ENCODE peak calls at places on chromosome 7, in ten cellular contexts. I, U, X, M, R, N, Q, K, P and A are unnamed samples.

GRCh38 chr7:79770053-79770452 is 316.6 kb upstream of the MAGI2 start:
- DNase-seq in P (no peak), K (no peak), R (no peak), N (no peak), U (no peak), M (no peak), Q (peak), I (no peak), X (no peak), A (no peak)

GRCh38 chr7:142628945-142629344 is 120.3 kb upstream of the PRSS1 start:
- DNase-seq in K (no peak), U (no peak), P (no peak), Q (no peak), M (no peak), X (no peak), R (no peak), I (no peak), N (no peak), A (no peak)

GRCh38 chr7:149226840-149227494 is 12.5 kb upstream of the ZNF212 start:
- DNase-seq in K (no peak), I (no peak), P (no peak), X (no peak), Q (peak), N (no peak), R (no peak), U (no peak), M (no peak), A (no peak)

GRCh38 chr7:22858640-22859561 is 36.3 kb upstream of the TOMM7 start:
- DNase-seq in R (no peak), U (peak), M (no peak), N (no peak), X (peak), P (no peak), Q (peak), K (peak), I (no peak), A (peak)

GRCh38 chr7:927031-927671 is 27.3 kb downstream of the ADAP1 start:
- DNase-seq in Q (no peak), I (no peak), M (no peak), N (no peak), P (no peak), U (no peak), K (no peak), X (no peak), R (no peak), A (no peak)

GRCh38 chr7:126040114-126041045 is 1110.8 kb upstream of the POT1 start:
- DNase-seq in K (no peak), M (no peak), P (no peak), R (no peak), X (no peak), Q (no peak), I (no peak), U (no peak), N (no peak), A (no peak)

GRCh38 chr7:18064242-18064838 is 36.7 kb upstream of the PRPS1L1 start:
- DNase-seq in U (peak), M (peak), Q (peak), P (no peak), X (no peak), I (no peak), N (no peak), K (peak), R (no peak), A (peak)

GRCh38 chr7:18445483-18445882 is 50.1 kb upstream of the HDAC9 start:
- DNase-seq in I (no peak), M (no peak), N (no peak), P (no peak), Q (no peak), U (no peak), R (no peak), X (no peak), K (no peak), A (no peak)

GRCh38 chr7:84145892-84146291 is 48.7 kb downstream of the SEMA3A start:
- DNase-seq in K (no peak), P (no peak), M (no peak), N (no peak), U (no peak), I (no peak), R (no peak), Q (no peak), X (no peak), A (no peak)

GRCh38 chr7:30770936-30771858 is at the start of gene MINDY4:
- DNase-seq in N (peak), U (peak), K (peak), X (peak), R (peak), M (peak), Q (peak), I (peak), P (peak), A (peak)

GRCh38 chr7:2993396-2993795 is 50.3 kb downstream of the CARD11 start:
- DNase-seq in U (no peak), N (no peak), R (no peak), P (no peak), M (no peak), I (no peak), Q (no peak), K (no peak), X (no peak), A (no peak)

GRCh38 chr7:47536705-47537611 is 45.0 kb downstream of the TNS3 start:
- DNase-seq in X (no peak), R (peak), U (peak), K (no peak), I (peak), M (peak), P (peak), N (peak), Q (peak), A (no peak)

GRCh38 chr7:131890191-131890590 is 333.8 kb upstream of the PODXL start:
- DNase-seq in P (no peak), X (no peak), N (no peak), M (no peak), K (no peak), U (no peak), Q (no peak), R (no peak), I (no peak), A (no peak)

GRCh38 chr7:157432541-157432956 is 95.7 kb downstream of the DNAJB6 start:
- DNase-seq in X (no peak), U (peak), I (no peak), K (peak), Q (peak), M (peak), R (peak), P (no peak), N (no peak), A (no peak)

GRCh38 chr7:158616050-158616449 is 28.4 kb upstream of the PTPRN2 start:
- DNase-seq in N (no peak), Q (peak), I (no peak), X (no peak), K (no peak), U (no peak), P (no peak), M (no peak), R (no peak), A (no peak)

GRCh38 chr7:95396136-95397032 is at the start of gene PON3:
- DNase-seq in M (peak), P (peak), R (peak), K (peak), N (peak), U (no peak), I (no peak), X (no peak), Q (no peak), A (peak)

GRCh38 chr7:84364708-84365107 is 170.1 kb upstream of the SEMA3A start:
- DNase-seq in P (no peak), I (no peak), Q (peak), N (no peak), K (no peak), R (no peak), X (peak), U (no peak), M (no peak), A (no peak)

GRCh38 chr7:45564485-45564884 is 9.7 kb upstream of the ADCY1 start:
- DNase-seq in P (no peak), Q (no peak), X (no peak), R (no peak), U (no peak), M (no peak), I (no peak), K (no peak), N (no peak), A (no peak)

GRCh38 chr7:151705744-151706567 is 171.0 kb downstream of the PRKAG2 start:
- DNase-seq in X (no peak), M (no peak), I (no peak), R (peak), N (no peak), P (peak), Q (peak), U (peak), K (peak), A (peak)

GRCh38 chr7:111098011-111098925 is 7.3 kb downstream of the LRRN3 start:
- DNase-seq in P (peak), M (peak), I (no peak), R (no peak), N (no peak), Q (peak), K (peak), X (no peak), U (peak), A (no peak)

GRCh38 chr7:79281406-79281805 is 172.1 kb downstream of the MAGI2 start:
- DNase-seq in R (no peak), U (no peak), K (no peak), Q (peak), N (no peak), P (no peak), I (no peak), X (no peak), M (no peak), A (no peak)

GRCh38 chr7:235576-236395 is 43.4 kb downstream of the FAM20C start:
- DNase-seq in M (no peak), I (no peak), K (no peak), R (peak), U (no peak), P (peak), X (no peak), N (no peak), Q (no peak), A (no peak)

GRCh38 chr7:27175626-27176342 is 1.7 kb upstream of the HOXA10 start:
- DNase-seq in Q (no peak), U (no peak), X (no peak), M (no peak), R (no peak), P (no peak), K (no peak), N (no peak), I (no peak), A (no peak)

GRCh38 chr7:128892521-128893250 is 17.8 kb downstream of the KCP start:
- DNase-seq in X (no peak), U (no peak), Q (no peak), M (no peak), R (no peak), K (no peak), I (no peak), P (no peak), N (no peak), A (no peak)

GRCh38 chr7:41870505-41871138 is 167.7 kb upstream of the INHBA start:
- DNase-seq in U (no peak), K (no peak), P (no peak), Q (no peak), R (no peak), I (no peak), N (no peak), M (no peak), X (no peak), A (peak)

GRCh38 chr7:78081344-78081743 is 282.8 kb downstream of the PHTF2 start:
- DNase-seq in P (no peak), U (no peak), Q (no peak), R (no peak), K (no peak), M (no peak), I (no peak), N (no peak), X (no peak), A (no peak)

GRCh38 chr7:106345421-106346166 is 60.8 kb upstream of the NAMPT start:
- DNase-seq in K (peak), X (no peak), R (no peak), N (no peak), P (no peak), I (no peak), M (no peak), Q (peak), U (no peak), A (no peak)

GRCh38 chr7:82044497-82045080 is 274.7 kb upstream of the HGF start:
- DNase-seq in P (peak), N (no peak), R (no peak), M (peak), Q (peak), X (peak), U (peak), I (no peak), K (peak), A (peak)

GRCh38 chr7:8125680-8126444 is 136.1 kb downstream of the ICA1 start:
- DNase-seq in M (peak), R (no peak), I (no peak), K (peak), X (no peak), U (no peak), N (peak), P (no peak), Q (no peak), A (peak)

GRCh38 chr7:114243019-114243507 is 171.6 kb upstream of the FOXP2 start:
- DNase-seq in P (no peak), K (no peak), X (no peak), Q (peak), N (no peak), I (no peak), U (peak), R (no peak), M (no peak), A (no peak)

GRCh38 chr7:36523371-36523953 is 133.8 kb downstream of the ANLN start:
- DNase-seq in I (no peak), N (no peak), K (no peak), R (no peak), Q (no peak), U (no peak), X (no peak), P (no peak), M (no peak), A (no peak)

GRCh38 chr7:137747359-137748031 is 99.3 kb downstream of the DGKI start:
- DNase-seq in N (no peak), R (no peak), U (no peak), I (no peak), X (no peak), P (no peak), M (no peak), K (no peak), Q (no peak), A (no peak)

GRCh38 chr7:130925136-130925794 is 191.3 kb upstream of the KLF14 start:
- DNase-seq in Q (no peak), I (no peak), X (no peak), P (no peak), K (peak), R (no peak), M (no peak), U (no peak), N (no peak), A (no peak)

GRCh38 chr7:124057872-124058271 is 25.0 kb upstream of the TMEM229A start:
- DNase-seq in X (no peak), R (no peak), P (no peak), N (no peak), K (no peak), Q (no peak), M (no peak), I (no peak), U (no peak), A (no peak)

GRCh38 chr7:49631071-49631826 is 142.2 kb upstream of the VWC2 start:
- DNase-seq in U (no peak), N (no peak), I (no peak), X (no peak), Q (no peak), K (no peak), M (no peak), R (no peak), P (no peak), A (no peak)

GRCh38 chr7:49638166-49638565 is 135.3 kb upstream of the VWC2 start:
- DNase-seq in U (no peak), K (no peak), X (no peak), Q (no peak), N (no peak), P (no peak), M (no peak), I (no peak), R (no peak), A (no peak)

GRCh38 chr7:49639808-49640207 is 133.6 kb upstream of the VWC2 start:
- DNase-seq in N (no peak), Q (no peak), K (no peak), X (no peak), I (no peak), M (no peak), U (no peak), R (no peak), P (no peak), A (no peak)

GRCh38 chr7:49639068-49639593 is 134.3 kb upstream of the VWC2 start:
- DNase-seq in M (no peak), X (no peak), R (no peak), K (no peak), I (no peak), Q (no peak), P (no peak), U (no peak), N (no peak), A (no peak)

GRCh38 chr7:49635800-49636199 is 137.6 kb upstream of the VWC2 start:
- DNase-seq in U (no peak), N (no peak), Q (no peak), X (no peak), M (no peak), P (no peak), R (no peak), K (no peak), I (no peak), A (no peak)
- TF ChIP-seq CTCF in U (no peak), N (no peak), Q (no peak), X (no peak), M (peak), P (no peak), R (no peak), K (no peak), I (no peak), A (no peak)

DNA sequence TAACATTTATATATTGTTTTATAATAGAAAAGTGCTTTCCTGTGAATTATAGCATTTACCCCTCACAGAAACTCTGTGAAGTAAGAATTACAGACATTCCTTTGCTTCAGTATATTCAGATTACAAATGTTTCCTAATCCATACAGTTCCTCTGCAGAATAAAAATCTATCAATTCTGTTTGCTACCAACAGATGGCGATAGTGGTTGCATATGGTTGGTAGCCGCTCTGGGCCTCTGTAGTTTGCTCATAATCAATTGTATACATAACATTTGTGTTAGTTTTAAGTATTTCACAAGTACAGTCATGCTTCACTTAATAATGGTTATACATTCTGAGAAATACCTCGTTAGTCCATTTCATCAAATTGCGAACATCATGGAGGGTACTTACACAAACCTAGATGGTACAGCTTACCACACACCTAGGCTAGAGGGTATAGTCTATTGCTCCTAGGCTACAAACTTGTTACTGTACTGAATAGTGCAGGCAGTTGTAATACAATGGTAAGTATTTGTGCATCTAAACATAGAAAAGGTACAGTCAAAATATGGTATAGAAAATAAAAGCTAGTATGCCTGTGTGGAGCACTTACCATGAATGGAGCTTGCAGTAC is 94.4 kb upstream of the STEAP4 start:
- DNase-seq in U (no peak), Q (peak), N (no peak), X (no peak), P (no peak), M (no peak), K (no peak), I (no peak), R (no peak), A (peak)
- TF ChIP-seq CTCF in U (peak), Q (peak), N (peak), X (peak), P (no peak), M (peak), K (peak), I (peak), R (peak), A (peak)

GRCh38 chr7:29292886-29293658 is 98.5 kb downstream of the CHN2 start:
- DNase-seq in X (no peak), I (no peak), R (no peak), U (no peak), M (no peak), K (no peak), N (no peak), P (no peak), Q (no peak), A (no peak)

GRCh38 chr7:29299986-29300609 is 105.5 kb downstream of the CHN2 start:
- DNase-seq in K (no peak), M (no peak), Q (no peak), N (no peak), R (no peak), U (no peak), P (no peak), I (no peak), X (no peak), A (no peak)

GRCh38 chr7:29300649-29301048 is 106.1 kb downstream of the CHN2 start:
- DNase-seq in N (no peak), Q (peak), U (no peak), K (no peak), P (no peak), M (no peak), X (no peak), R (no peak), I (no peak), A (no peak)

GRCh38 chr7:29296421-29296820 is 101.8 kb downstream of the CHN2 start:
- DNase-seq in I (no peak), Q (no peak), N (no peak), X (no peak), P (no peak), K (no peak), M (no peak), R (no peak), U (no peak), A (no peak)

DNA sequence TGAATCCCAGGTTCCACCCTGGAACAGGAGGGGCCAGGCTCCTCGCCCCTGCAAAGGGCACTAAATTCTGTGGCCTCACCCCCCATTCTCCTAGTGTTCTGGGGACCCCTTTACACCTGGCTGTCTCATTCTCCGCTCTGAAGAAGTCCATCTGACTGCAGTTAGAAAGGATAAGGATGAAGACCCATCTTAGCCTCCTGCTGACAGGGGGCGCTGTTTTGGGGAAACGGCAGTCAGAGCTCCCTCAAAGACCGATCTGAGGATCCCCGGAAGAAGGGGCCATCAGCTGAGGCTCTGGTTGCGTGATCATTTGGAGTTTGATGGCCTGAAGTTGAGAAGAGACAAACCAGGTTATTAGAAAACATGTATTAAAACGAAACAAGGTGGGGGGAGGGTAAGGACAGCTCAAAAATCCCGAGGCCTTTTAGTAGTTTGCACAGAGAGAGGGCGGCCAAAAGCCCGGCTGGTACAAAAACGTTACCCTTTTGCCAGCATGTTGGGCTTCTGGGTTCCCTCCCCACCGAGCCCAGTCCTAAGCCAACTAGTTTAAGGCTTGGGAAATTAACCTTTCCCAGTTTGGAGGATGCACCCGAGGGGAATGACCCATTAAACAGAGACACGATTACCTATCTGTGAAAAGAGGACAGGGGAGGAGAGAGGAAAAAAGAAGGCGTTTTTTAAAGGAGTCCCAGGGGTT is 102.8 kb downstream of the CHN2 start:
- DNase-seq in N (no peak), I (no peak), K (peak), X (no peak), P (no peak), M (no peak), R (no peak), U (no peak), Q (no peak), A (no peak)
- TF ChIP-seq CTCF in N (no peak), I (peak), K (peak), X (no peak), P (no peak), M (no peak), R (no peak), U (peak), Q (peak), A (peak)

DNA sequence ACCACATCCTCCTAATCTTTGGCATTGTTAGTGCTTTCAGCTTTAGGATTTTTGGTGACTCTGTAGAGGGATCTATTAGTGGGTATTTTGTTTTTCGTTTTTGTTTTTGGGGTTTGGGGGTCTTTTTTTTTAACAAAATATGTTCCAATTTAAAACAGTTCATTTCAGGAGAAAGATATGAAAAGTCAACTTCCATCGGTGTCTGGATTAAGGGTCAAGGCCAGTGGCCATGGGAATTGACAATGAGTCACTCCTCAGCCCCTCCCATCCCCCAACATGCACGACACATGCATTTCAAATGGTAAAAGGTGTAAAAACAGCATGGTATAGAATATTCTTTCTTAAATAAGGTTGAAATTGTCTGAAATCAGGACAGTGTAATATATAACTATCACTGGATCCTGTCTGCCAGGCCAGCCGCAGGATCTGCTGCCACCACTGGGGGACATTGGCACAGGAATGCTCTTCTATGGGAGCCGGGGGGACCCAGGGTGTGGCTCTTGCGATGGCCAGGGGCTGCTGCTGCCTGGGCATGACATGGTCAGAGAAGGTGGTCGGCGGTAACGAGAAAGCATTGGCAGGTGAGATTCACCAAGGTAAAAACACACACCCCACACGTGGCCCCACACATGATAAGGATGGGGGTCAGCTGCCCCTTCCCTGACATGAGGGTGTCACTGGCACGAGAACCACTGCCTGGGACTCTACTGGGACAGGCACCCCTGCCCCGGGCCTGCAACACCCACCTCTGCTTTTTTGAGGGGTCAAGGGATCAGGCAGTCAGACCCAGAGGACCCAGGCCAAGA is 126.2 kb upstream of the KCTD7 start:
- DNase-seq in N (no peak), P (no peak), R (peak), I (no peak), X (no peak), Q (no peak), K (no peak), U (no peak), M (no peak), A (no peak)
- TF ChIP-seq CTCF in N (no peak), P (no peak), R (no peak), I (peak), X (peak), Q (peak), K (no peak), U (peak), M (no peak), A (no peak)